ENCODE peak calls at places on chromosomes 3 and 15, in six cellular contexts. O is AG09319, P is A673, B is suprapubic skin, W is breast epithelium, F is spleen. N is an unnamed sample.

GRCh38 chr15:62739082-62739481 is 303.5 kb upstream of the TPM1 start:
- DNase-seq in O (no peak), P (no peak), B (no peak), W (no peak), F (no peak), N (no peak)

GRCh38 chr3:157115069-157116006 is 44.6 kb downstream of the CCNL1 start:
- DNase-seq in O (no peak), P (no peak), B (no peak), W (no peak), F (no peak), N (no peak)

GRCh38 chr3:12990781-12991480 is 82.3 kb downstream of the IQSEC1 start:
- DNase-seq in O (peak), P (no peak), B (no peak), W (no peak), F (peak), N (no peak)

GRCh38 chr15:72341361-72341760 is 21.4 kb upstream of the CELF6 start:
- DNase-seq in O (no peak), P (peak), B (no peak), W (no peak), F (no peak), N (peak)

GRCh38 chr3:32626650-32627049 is 56.0 kb upstream of the DYNC1LI1 start:
- DNase-seq in O (no peak), P (no peak), B (no peak), W (no peak), F (no peak), N (no peak)

GRCh38 chr3:42129014-42129953 is 38.1 kb downstream of the TRAK1 start:
- DNase-seq in O (no peak), P (no peak), B (no peak), W (peak), F (no peak), N (no peak)

GRCh38 chr3:124383051-124383450 is 347.2 kb upstream of the UMPS start:
- DNase-seq in O (no peak), P (no peak), B (no peak), W (no peak), F (no peak), N (no peak)

GRCh38 chr3:48966876-48967361 is 23.1 kb upstream of the P4HTM start:
- DNase-seq in O (no peak), P (no peak), B (no peak), W (no peak), F (no peak), N (no peak)

GRCh38 chr3:16739416-16740091 is 134.3 kb upstream of the DAZL start:
- DNase-seq in O (no peak), P (peak), B (no peak), W (no peak), F (no peak), N (no peak)

GRCh38 chr3:63687569-63688233 is 35.2 kb downstream of the SNTN start:
- DNase-seq in O (no peak), P (no peak), B (no peak), W (no peak), F (no peak), N (no peak)

GRCh38 chr3:153970047-153970446 is 151.1 kb upstream of the ARHGEF26 start:
- DNase-seq in O (no peak), P (peak), B (no peak), W (no peak), F (no peak), N (no peak)

GRCh38 chr3:157958471-157958870 is 147.7 kb downstream of the SHOX2 start:
- DNase-seq in O (no peak), P (no peak), B (no peak), W (no peak), F (no peak), N (no peak)

GRCh38 chr15:73751481-73751880 is 1.7 kb downstream of the INSYN1 start:
- DNase-seq in O (no peak), P (no peak), B (no peak), W (no peak), F (no peak), N (no peak)

GRCh38 chr3:2880357-2880756 is 229.8 kb downstream of the IL5RA start:
- DNase-seq in O (no peak), P (no peak), B (no peak), W (no peak), F (no peak), N (no peak)

GRCh38 chr3:186640473-186640818 is 247 bp downstream of the FETUB start:
- DNase-seq in O (no peak), P (peak), B (no peak), W (peak), F (no peak), N (no peak)

GRCh38 chr3:190626951-190627620 is 113.2 kb downstream of the IL1RAP start:
- DNase-seq in O (no peak), P (no peak), B (no peak), W (no peak), F (no peak), N (no peak)

GRCh38 chr3:159216295-159216694 is 414.4 kb downstream of the MFSD1 start:
- DNase-seq in O (no peak), P (no peak), B (no peak), W (no peak), F (no peak), N (no peak)

GRCh38 chr3:36790765-36791164 is 26.4 kb upstream of the DCLK3 start:
- DNase-seq in O (no peak), P (no peak), B (no peak), W (no peak), F (no peak), N (no peak)

GRCh38 chr15:61243984-61244593 is 15.0 kb upstream of the RORA start:
- DNase-seq in O (no peak), P (no peak), B (no peak), W (no peak), F (no peak), N (no peak)

GRCh38 chr3:129001101-129001816 is at the start of gene EFCC1:
- DNase-seq in O (no peak), P (no peak), B (peak), W (no peak), F (no peak), N (peak)

GRCh38 chr15:72199721-72200212 is 2.2 kb upstream of the GRAMD2A start:
- DNase-seq in O (peak), P (peak), B (peak), W (peak), F (peak), N (peak)

GRCh38 chr3:64505419-64505818 is 182.4 kb downstream of the ADAMTS9 start:
- DNase-seq in O (no peak), P (peak), B (no peak), W (no peak), F (no peak), N (no peak)

GRCh38 chr3:74501001-74501400 is 113.5 kb downstream of the CNTN3 start:
- DNase-seq in O (no peak), P (no peak), B (no peak), W (no peak), F (no peak), N (no peak)

GRCh38 chr3:149462653-149463052 is 11.8 kb upstream of the TM4SF4 start:
- DNase-seq in O (no peak), P (no peak), B (no peak), W (no peak), F (no peak), N (no peak)

GRCh38 chr15:96422153-96422552 is 91.7 kb downstream of the NR2F2 start:
- DNase-seq in O (no peak), P (no peak), B (no peak), W (no peak), F (no peak), N (no peak)
- TF ChIP-seq CTCF in O (no peak), P (no peak), B (no peak), W (no peak), F (no peak), N (no peak)

DNA sequence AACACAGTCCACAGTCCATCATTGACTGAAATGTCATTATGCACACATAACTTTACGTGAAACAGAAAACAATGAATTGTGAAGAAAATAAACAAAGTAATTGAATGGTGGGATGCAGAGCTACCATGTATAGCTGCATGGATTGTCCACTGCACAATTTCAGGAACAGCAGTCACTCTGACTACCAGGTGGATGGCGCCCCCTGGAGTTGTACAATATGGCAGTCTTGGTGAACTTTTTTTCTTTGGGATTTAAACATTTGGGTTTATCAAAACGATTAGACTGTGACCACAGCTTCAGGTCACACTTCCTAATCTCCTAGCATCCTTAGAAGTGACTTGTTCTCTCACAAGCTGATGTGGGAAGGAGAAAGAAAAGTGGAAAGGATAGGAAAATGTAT is 48.9 kb upstream of the TCF12 start:
- DNase-seq in O (no peak), P (peak), B (no peak), W (no peak), F (no peak), N (peak)
- TF ChIP-seq CTCF in O (peak), P (peak), B (no peak), W (peak), F (peak), N (peak)

GRCh38 chr3:39104961-39105686 is 2.3 kb downstream of the GORASP1 start:
- DNase-seq in O (no peak), P (no peak), B (no peak), W (no peak), F (no peak), N (no peak)

GRCh38 chr3:39102504-39103323 is 4.7 kb downstream of the GORASP1 start:
- DNase-seq in O (no peak), P (no peak), B (no peak), W (no peak), F (no peak), N (no peak)

GRCh38 chr3:39103791-39104552 is 3.5 kb downstream of the GORASP1 start:
- DNase-seq in O (no peak), P (no peak), B (no peak), W (no peak), F (no peak), N (no peak)

GRCh38 chr3:39101022-39101689 is 6.3 kb downstream of the GORASP1 start:
- DNase-seq in O (no peak), P (no peak), B (no peak), W (no peak), F (peak), N (peak)

DNA sequence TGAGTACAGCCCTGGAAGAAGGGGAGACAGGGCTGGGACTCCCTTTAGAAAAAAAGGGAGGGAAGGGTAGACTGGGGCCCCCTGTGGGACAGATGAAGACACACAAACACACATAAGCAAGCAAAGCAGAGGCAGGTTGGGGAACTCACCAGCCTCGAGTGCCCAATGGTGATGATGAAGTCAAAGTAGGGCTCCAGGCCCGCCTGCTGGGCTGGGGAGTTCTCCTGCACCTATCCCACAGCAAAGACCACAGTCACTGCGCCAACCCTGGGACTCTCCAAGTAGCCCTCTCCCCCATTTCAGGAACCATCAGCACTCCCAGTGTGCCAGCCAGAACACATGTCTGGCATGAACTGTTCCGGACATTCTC is 4.1 kb downstream of the GORASP1 start:
- DNase-seq in O (no peak), P (no peak), B (no peak), W (no peak), F (no peak), N (no peak)
- TF ChIP-seq CTCF in O (no peak), P (no peak), B (no peak), W (no peak), F (peak), N (no peak)

DNA sequence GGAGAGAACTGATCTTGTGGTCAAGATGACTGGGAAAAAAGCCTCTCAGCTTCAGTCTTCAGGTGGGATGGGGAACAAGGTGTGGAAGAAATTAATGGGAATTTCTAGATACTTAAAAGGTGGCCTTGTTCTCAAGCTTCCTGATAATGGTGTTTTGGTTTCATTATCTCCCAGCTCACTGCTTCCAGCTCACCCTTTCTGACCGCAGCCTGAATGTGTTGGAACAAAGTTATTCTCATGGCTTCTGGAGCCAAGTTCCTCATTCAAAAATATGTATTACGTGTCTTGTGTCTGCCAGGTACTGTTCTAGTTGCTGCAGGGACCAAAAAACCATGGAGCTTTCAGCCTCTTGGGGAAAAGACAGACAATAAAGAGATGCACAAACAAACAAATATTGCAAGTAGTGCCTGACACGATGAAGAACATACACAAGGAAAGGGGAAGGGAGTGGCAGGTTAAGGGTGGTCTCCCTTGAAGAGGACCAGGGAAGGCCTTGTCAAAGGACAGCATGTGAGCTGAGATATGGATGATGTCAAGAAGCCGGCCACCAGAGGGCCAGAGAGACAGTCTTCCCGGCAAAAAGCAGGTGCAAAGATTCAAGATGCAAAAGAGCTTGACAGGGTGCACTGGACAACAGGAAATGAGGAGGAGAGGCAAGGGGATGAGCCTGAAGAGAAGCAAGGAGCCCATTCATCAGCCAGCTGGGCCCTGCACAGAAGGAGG is 35.5 kb downstream of the ARRDC4 start:
- DNase-seq in O (no peak), P (peak), B (no peak), W (peak), F (no peak), N (peak)
- TF ChIP-seq CTCF in O (peak), P (peak), B (no peak), W (no peak), F (peak), N (peak)

DNA sequence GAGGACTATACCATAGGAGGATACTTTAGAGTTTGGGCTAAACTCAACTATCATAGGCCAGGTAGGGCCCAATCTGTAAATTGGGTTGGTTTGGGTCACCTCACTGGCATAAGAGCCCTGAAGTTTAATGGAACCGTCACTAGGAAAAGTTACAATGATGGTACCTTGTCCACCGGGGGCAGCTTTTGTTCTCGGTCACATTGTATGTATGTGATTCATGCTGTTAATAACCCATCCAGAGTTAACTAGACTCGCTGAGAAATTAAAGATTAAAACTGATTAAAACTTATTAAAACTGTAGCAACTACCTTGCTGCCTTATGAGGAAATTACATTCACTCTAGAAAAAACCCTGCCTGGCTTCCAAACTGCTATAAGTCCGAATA is 145.1 kb upstream of the TMCO5A start:
- DNase-seq in O (no peak), P (no peak), B (no peak), W (no peak), F (no peak), N (no peak)
- TF ChIP-seq CTCF in O (no peak), P (no peak), B (no peak), W (no peak), F (no peak), N (no peak)

GRCh38 chr3:8997151-8997550 is 33.9 kb upstream of the RAD18 start:
- DNase-seq in O (no peak), P (no peak), B (no peak), W (no peak), F (no peak), N (no peak)

GRCh38 chr3:8996216-8996615 is 32.9 kb upstream of the RAD18 start:
- DNase-seq in O (no peak), P (no peak), B (no peak), W (no peak), F (no peak), N (no peak)

GRCh38 chr3:8994226-8994625 is 31.0 kb upstream of the RAD18 start:
- DNase-seq in O (no peak), P (no peak), B (no peak), W (no peak), F (peak), N (no peak)

GRCh38 chr3:9000041-9000440 is 36.8 kb upstream of the RAD18 start:
- DNase-seq in O (no peak), P (no peak), B (no peak), W (no peak), F (no peak), N (no peak)

GRCh38 chr3:8996681-8997121 is 33.4 kb upstream of the RAD18 start:
- DNase-seq in O (peak), P (no peak), B (no peak), W (peak), F (peak), N (peak)
- TF ChIP-seq CTCF in O (peak), P (no peak), B (no peak), W (peak), F (no peak), N (no peak)

DNA sequence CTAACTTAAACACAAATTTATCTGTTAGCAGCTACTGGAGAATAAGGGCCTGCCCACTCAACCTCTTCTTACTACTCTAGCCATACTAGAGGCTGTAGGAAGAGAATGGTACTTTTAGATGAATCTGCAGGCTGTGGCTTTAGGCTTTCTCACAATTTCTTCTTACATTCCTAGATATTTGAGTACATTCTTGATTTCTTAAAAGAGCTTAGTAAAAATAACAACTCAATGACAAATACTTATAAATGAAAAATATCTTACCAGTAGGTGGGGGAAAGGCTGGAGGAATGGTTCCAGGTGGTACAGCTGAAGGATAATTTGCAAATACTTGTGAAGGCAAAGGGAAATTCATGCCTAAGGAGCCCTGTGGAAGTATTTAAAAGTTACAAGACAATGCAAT is 92.9 kb upstream of the GK5 start:
- DNase-seq in O (no peak), P (no peak), B (no peak), W (no peak), F (no peak), N (no peak)
- TF ChIP-seq CTCF in O (no peak), P (no peak), B (no peak), W (no peak), F (no peak), N (no peak)

GRCh38 chr3:196707566-196707965 is 4.5 kb downstream of the CEP19 start:
- DNase-seq in O (no peak), P (no peak), B (no peak), W (no peak), F (no peak), N (no peak)
- TF ChIP-seq CTCF in O (no peak), P (no peak), B (no peak), W (no peak), F (no peak), N (no peak)

GRCh38 chr3:51982352-51982837 is 940 bp upstream of the ACY1 start:
- DNase-seq in O (no peak), P (no peak), B (no peak), W (no peak), F (no peak), N (peak)
- TF ChIP-seq CTCF in O (peak), P (peak), B (no peak), W (peak), F (peak), N (peak)